ENCODE peak calls at places on chromosomes 1 and 21, in five cellular contexts. N, F, A, R and S are unnamed samples.

GRCh38 chr1:201713093-201713810 is 115.7 kb upstream of the IPO9 start:
- DNase-seq in N (peak; percentile 99), F (no peak), A (peak; percentile 83), R (peak; percentile 91), S (peak; percentile 38)

GRCh38 chr1:43822040-43822439 is 111.6 kb upstream of the ARTN start:
- DNase-seq in N (peak; percentile 91), F (no peak), A (no peak), R (no peak), S (no peak)

GRCh38 chr21:33230518-33231324 is 983 bp downstream of the IFNAR2 start:
- DNase-seq in N (peak; percentile 54), F (no peak), A (no peak), R (peak; percentile 56), S (peak; percentile 32)

GRCh38 chr1:52352690-52353089 is 13.3 kb downstream of the CC2D1B start:
- DNase-seq in N (no peak), F (no peak), A (no peak), R (no peak), S (no peak)

GRCh38 chr1:91792393-91793032 is 93.4 kb downstream of the TGFBR3 start:
- DNase-seq in N (no peak), F (no peak), A (no peak), R (no peak), S (no peak)

GRCh38 chr1:16141573-16142336 is 14.1 kb downstream of the EPHA2 start:
- DNase-seq in N (no peak), F (no peak), A (no peak), R (no peak), S (peak; percentile 61)

GRCh38 chr21:28385845-28386244 is 606.8 kb downstream of the LTN1 start:
- DNase-seq in N (no peak), F (no peak), A (no peak), R (no peak), S (no peak)

GRCh38 chr1:17186216-17186894 is 18.6 kb upstream of the PADI1 start:
- DNase-seq in N (no peak), F (no peak), A (no peak), R (no peak), S (no peak)

GRCh38 chr1:157941939-157942338 is 51.5 kb upstream of the KIRREL1 start:
- DNase-seq in N (no peak), F (no peak), A (no peak), R (no peak), S (no peak)

GRCh38 chr1:145804235-145805045 is 19.5 kb downstream of the RNF115 start:
- DNase-seq in N (no peak), F (no peak), A (no peak), R (no peak), S (no peak)